ENCODE peak calls at places on chromosomes 3 and 15, in five cellular contexts. V is mammary epithelial cell, X is epithelial cell of esophagus, Y is mucosa of descending colon, J is keratinocyte. S is an unnamed sample.

GRCh38 chr3:102295756-102296155 is 139.1 kb upstream of the ZPLD1 start:
- DNase-seq in V (no peak), X (no peak), Y (no peak), J (no peak), S (no peak)

GRCh38 chr3:48516571-48516970 is 12.6 kb upstream of the SHISA5 start:
- DNase-seq in V (no peak), X (no peak), Y (no peak), J (no peak), S (peak)

GRCh38 chr3:194043516-194043915 is 92.4 kb upstream of the HES1 start:
- DNase-seq in V (peak), X (peak), Y (no peak), J (no peak), S (peak)

GRCh38 chr3:84989102-84989501 is 30.3 kb downstream of the CADM2 start:
- DNase-seq in V (no peak), X (no peak), Y (no peak), J (no peak), S (no peak)

GRCh38 chr3:56629044-56629443 is 54.0 kb downstream of the TASOR start:
- DNase-seq in V (no peak), X (no peak), Y (no peak), J (no peak), S (no peak)

GRCh38 chr15:75192307-75192706 is 9.4 kb upstream of the C15orf39 start:
- DNase-seq in V (no peak), X (no peak), Y (no peak), J (no peak), S (no peak)

GRCh38 chr15:87118424-87118823 is 1038.8 kb downstream of the AGBL1 start:
- DNase-seq in V (no peak), X (no peak), Y (no peak), J (no peak), S (no peak)

GRCh38 chr3:170309044-170309443 is 48.5 kb upstream of the SKIL start:
- DNase-seq in V (no peak), X (no peak), Y (no peak), J (no peak), S (no peak)

GRCh38 chr3:25428003-25428861 is at the start of gene RARB:
- DNase-seq in V (peak), X (peak), Y (peak), J (peak), S (peak)

GRCh38 chr15:75577401-75578205 is 1.5 kb downstream of the PTPN9 start:
- DNase-seq in V (peak), X (peak), Y (no peak), J (no peak), S (peak)

GRCh38 chr3:119643528-119643927 is 16.9 kb downstream of the POPDC2 start:
- DNase-seq in V (peak), X (peak), Y (no peak), J (no peak), S (peak)

GRCh38 chr15:49918106-49918505 is 200.9 kb downstream of the ATP8B4 start:
- DNase-seq in V (peak), X (peak), Y (no peak), J (no peak), S (peak)

GRCh38 chr15:88018865-88019626 is 237.5 kb downstream of the NTRK3 start:
- DNase-seq in V (peak), X (no peak), Y (no peak), J (no peak), S (peak)

GRCh38 chr15:80752204-80752603 is 27.0 kb upstream of the CEMIP start:
- DNase-seq in V (no peak), X (no peak), Y (no peak), J (no peak), S (no peak)

GRCh38 chr3:127000792-127001191 is 17.9 kb downstream of the PLXNA1 start:
- DNase-seq in V (no peak), X (no peak), Y (no peak), J (no peak), S (no peak)

GRCh38 chr15:48510976-48511375 is 134.5 kb downstream of the FBN1 start:
- DNase-seq in V (no peak), X (no peak), Y (no peak), J (no peak), S (no peak)

GRCh38 chr15:99443768-99444446 is 121.9 kb upstream of the MEF2A start:
- DNase-seq in V (no peak), X (no peak), Y (peak), J (no peak), S (no peak)

GRCh38 chr3:160665784-160666526 is 11.0 kb upstream of the ARL14 start:
- DNase-seq in V (peak), X (peak), Y (no peak), J (no peak), S (peak)

GRCh38 chr15:71588746-71589145 is 221.6 kb upstream of the NR2E3 start:
- DNase-seq in V (peak), X (peak), Y (no peak), J (no peak), S (peak)

GRCh38 chr3:189301479-189301878 is 129.7 kb downstream of the TPRG1 start:
- DNase-seq in V (no peak), X (no peak), Y (no peak), J (no peak), S (no peak)

GRCh38 chr3:186418601-186419238 is 56.7 kb upstream of the DGKG start:
- DNase-seq in V (no peak), X (no peak), Y (no peak), J (no peak), S (no peak)

GRCh38 chr3:187823802-187824201 is 78.5 kb upstream of the BCL6 start:
- DNase-seq in V (no peak), X (no peak), Y (no peak), J (no peak), S (no peak)

GRCh38 chr3:13852638-13853009 is 27.2 kb downstream of the WNT7A start:
- DNase-seq in V (peak), X (peak), Y (no peak), J (no peak), S (peak)

GRCh38 chr15:76987276-76987675 is 7.7 kb upstream of the PSTPIP1 start:
- DNase-seq in V (no peak), X (no peak), Y (no peak), J (no peak), S (no peak)
- TF ChIP-seq CTCF in V (no peak), X (no peak), Y (no peak), J (no peak), S (no peak)

GRCh38 chr15:70508561-70509281 is 254.6 kb downstream of the UACA start:
- DNase-seq in V (peak), X (peak), Y (no peak), J (no peak), S (peak)
- TF ChIP-seq CTCF in V (no peak), X (no peak), Y (no peak), J (peak), S (no peak)

DNA sequence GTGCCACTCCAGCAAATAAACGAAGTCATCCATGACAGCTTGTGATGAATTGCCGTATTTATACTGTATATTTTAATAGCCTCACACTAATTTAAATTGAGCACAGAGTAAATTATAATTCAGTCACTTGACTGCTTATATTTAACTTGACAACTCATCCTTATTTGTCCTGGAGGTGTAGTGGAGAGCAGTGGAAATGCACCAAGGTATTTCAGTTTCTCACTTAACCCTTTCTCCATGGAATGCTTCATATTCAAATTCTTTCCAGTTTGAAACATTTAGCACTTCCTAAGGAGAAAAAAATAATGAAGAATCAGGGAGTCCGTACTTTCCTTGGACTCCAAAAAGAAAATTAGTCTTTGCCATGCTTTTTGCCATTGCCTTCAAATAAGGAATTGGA is 99.0 kb downstream of the MAP2K5 start:
- DNase-seq in V (no peak), X (no peak), Y (no peak), J (no peak), S (no peak)
- TF ChIP-seq CTCF in V (no peak), X (no peak), Y (no peak), J (no peak), S (no peak)

DNA sequence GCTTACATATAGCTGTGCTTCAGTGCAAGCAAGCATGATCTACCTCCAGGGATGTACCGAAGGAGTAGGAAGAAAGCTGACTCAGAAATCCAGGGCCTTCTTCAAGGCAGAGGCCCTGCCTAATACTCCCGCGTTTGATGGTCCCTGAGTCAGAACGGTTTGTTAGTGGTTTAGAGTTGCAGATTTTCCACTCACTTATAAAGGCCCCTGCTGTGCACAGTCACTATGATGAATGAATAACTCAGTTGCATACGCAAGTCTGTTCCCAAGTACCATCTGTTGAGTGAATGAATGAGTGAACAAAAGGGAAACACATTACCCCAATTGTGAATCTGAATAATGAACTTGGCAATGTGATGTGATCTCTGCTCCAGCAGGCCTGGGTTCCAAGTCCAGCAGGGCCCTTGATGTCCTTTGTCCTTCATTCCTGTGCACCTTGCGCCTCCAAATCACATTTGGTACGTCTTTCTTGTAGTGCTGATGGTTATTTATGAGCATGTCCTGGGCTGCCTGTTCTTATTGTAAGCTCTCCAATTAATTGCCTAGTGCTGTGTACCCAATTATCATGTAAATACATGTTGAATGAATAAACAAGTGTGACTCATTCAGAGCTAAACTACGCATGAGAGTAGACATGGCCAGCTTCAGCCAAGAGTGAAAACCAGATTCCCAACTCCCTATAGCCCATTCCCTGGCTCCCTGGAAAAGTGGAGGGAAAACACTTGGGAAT is 85.3 kb upstream of the LIMD1 start:
- DNase-seq in V (peak), X (peak), Y (no peak), J (peak), S (peak)
- TF ChIP-seq CTCF in V (no peak), X (no peak), Y (no peak), J (no peak), S (no peak)